ENCODE peak calls at places on chromosomes 6 and 20, in four cellular contexts. Z is GM23338, V is AG08395, B is dermis blood vessel endothelial cell. J is an unnamed sample.

GRCh38 chr20:15637971-15638754 is 935.1 kb downstream of the KIF16B start:
- DNase-seq in Z (peak), V (no peak), B (peak), J (no peak)

GRCh38 chr20:6030453-6031080 is 23.3 kb downstream of the LRRN4 start:
- DNase-seq in Z (no peak), V (no peak), B (no peak), J (no peak)

GRCh38 chr6:113980937-113981554 is 10.1 kb upstream of the HDAC2 start:
- DNase-seq in Z (peak), V (peak), B (peak), J (peak)

GRCh38 chr6:11606287-11606686 is 68.7 kb downstream of the TMEM170B start:
- DNase-seq in Z (no peak), V (no peak), B (peak), J (no peak)

GRCh38 chr6:153013438-153013837 is 10.9 kb upstream of the MTRF1L start:
- DNase-seq in Z (no peak), V (no peak), B (peak), J (no peak)

GRCh38 chr6:111789593-111789992 is 83.7 kb downstream of the FYN start:
- DNase-seq in Z (no peak), V (peak), B (no peak), J (no peak)

GRCh38 chr6:13877116-13877515 is 47.6 kb upstream of the RNF182 start:
- DNase-seq in Z (no peak), V (no peak), B (no peak), J (no peak)

GRCh38 chr6:32933661-32934085 is 7.2 kb downstream of the HLA-DMB start:
- DNase-seq in Z (peak), V (peak), B (peak), J (peak)

GRCh38 chr6:167678102-167679101 is 148.3 kb upstream of the AFDN start:
- DNase-seq in Z (peak), V (no peak), B (no peak), J (peak)

GRCh38 chr6:157586088-157586414 is 205.1 kb downstream of the ZDHHC14 start:
- DNase-seq in Z (no peak), V (no peak), B (no peak), J (no peak)

GRCh38 chr6:157240059-157240959 is 83.0 kb downstream of the TMEM242 start:
- DNase-seq in Z (no peak), V (peak), B (no peak), J (no peak)

GRCh38 chr6:2745246-2745645 is 5.5 kb downstream of the MYLK4 start:
- DNase-seq in Z (no peak), V (no peak), B (no peak), J (no peak)

GRCh38 chr6:75934643-75935472 is 137.6 kb downstream of the IMPG1 start:
- DNase-seq in Z (peak), V (peak), B (peak), J (peak)

GRCh38 chr6:100271625-100272024 is 193.1 kb downstream of the SIM1 start:
- DNase-seq in Z (no peak), V (no peak), B (no peak), J (no peak)

GRCh38 chr6:168895102-168895812 is 358.4 kb downstream of the THBS2 start:
- DNase-seq in Z (peak), V (peak), B (peak), J (peak)

GRCh38 chr6:41428995-41429417 is 93.6 kb downstream of the NCR2 start:
- DNase-seq in Z (peak), V (peak), B (no peak), J (peak)

GRCh38 chr20:49668181-49668877 is 45.3 kb downstream of the B4GALT5 start:
- DNase-seq in Z (no peak), V (no peak), B (no peak), J (no peak)

J was measured in endodermal cell.